ENCODE peak calls at places on chromosomes 7 and 10, in nine cellular contexts. M, K, R, E, Y, N, Q, G and V are unnamed samples. For H3K9me3, the result is how much of the 10 kb centered on the place peaks cover.

GRCh38 chr7:20299647-20300312 is 30.9 kb upstream of the ITGB8 start:
- DNase-seq in M (peak), K (no peak), R (no peak), E (no peak), Y (no peak), N (no peak), Q (no peak), G (no peak), V (no peak)

GRCh38 chr7:34133983-34134782 is 228.8 kb downstream of the BMPER start:
- DNase-seq in M (peak), K (peak), R (no peak), E (peak), Y (peak), N (peak), Q (peak), G (peak), V (peak)

GRCh38 chr10:44723082-44723481 is 188.1 kb upstream of the TMEM72 start:
- DNase-seq in M (no peak), K (no peak), R (no peak), E (no peak), Y (no peak), N (no peak), Q (no peak), G (no peak), V (no peak)

GRCh38 chr10:29304259-29305030 is 15.6 kb downstream of the LYZL1 start:
- DNase-seq in M (peak), K (no peak), R (no peak), E (peak), Y (peak), N (peak), Q (peak), G (peak), V (peak)

GRCh38 chr7:30804078-30804661 is 33.0 kb downstream of the MINDY4 start:
- DNase-seq in M (peak), K (no peak), R (no peak), E (no peak), Y (no peak), N (no peak), Q (no peak), G (no peak), V (no peak)

GRCh38 chr7:96949766-96950165 is 55.6 kb upstream of the DLX6 start:
- DNase-seq in M (peak), K (no peak), R (no peak), E (no peak), Y (no peak), N (no peak), Q (no peak), G (no peak), V (no peak)

GRCh38 chr10:122495406-122496340 is 34.3 kb downstream of the HTRA1 start:
- DNase-seq in M (no peak), K (no peak), R (no peak), E (no peak), Y (no peak), N (no peak), Q (no peak), G (no peak), V (no peak)

GRCh38 chr7:132999845-133000244 is 82.0 kb downstream of the CHCHD3 start:
- DNase-seq in M (no peak), K (no peak), R (no peak), E (no peak), Y (no peak), N (no peak), Q (no peak), G (no peak), V (no peak)

GRCh38 chr7:149686001-149686400 is 87.4 kb downstream of the ZNF467 start:
- DNase-seq in M (no peak), K (no peak), R (no peak), E (no peak), Y (no peak), N (no peak), Q (no peak), G (no peak), V (no peak)

GRCh38 chr10:102673961-102674511 is 29.8 kb downstream of the TRIM8 start:
- DNase-seq in M (peak), K (peak), R (peak), E (peak), Y (no peak), N (peak), Q (peak), G (no peak), V (peak)

GRCh38 chr10:77247076-77247561 is 390.5 kb downstream of the KCNMA1 start:
- DNase-seq in M (no peak), K (no peak), R (no peak), E (no peak), Y (no peak), N (no peak), Q (no peak), G (no peak), V (no peak)

GRCh38 chr7:68509603-68510002 is 1088.7 kb upstream of the AUTS2 start:
- DNase-seq in M (no peak), K (no peak), R (no peak), E (no peak), Y (no peak), N (no peak), Q (no peak), G (no peak), V (no peak)

GRCh38 chr10:59991661-59992060 is 85.3 kb upstream of the CCDC6 start:
- DNase-seq in M (peak), K (no peak), R (no peak), E (peak), Y (no peak), N (peak), Q (no peak), G (no peak), V (no peak)

GRCh38 chr7:108335264-108335918 is 120.8 kb downstream of the NRCAM start:
- DNase-seq in M (no peak), K (no peak), R (no peak), E (no peak), Y (no peak), N (peak), Q (no peak), G (no peak), V (no peak)

GRCh38 chr7:53218730-53219504 is 183.5 kb downstream of the POM121L12 start:
- DNase-seq in M (no peak), K (no peak), R (no peak), E (no peak), Y (no peak), N (no peak), Q (peak), G (no peak), V (no peak)

GRCh38 chr10:93106631-93107072 is 33.0 kb downstream of the CYP26A1 start:
- DNase-seq in M (no peak), K (no peak), R (no peak), E (no peak), Y (no peak), N (no peak), Q (no peak), G (no peak), V (peak)

GRCh38 chr10:124486635-124487034 is 25.0 kb downstream of the LHPP start:
- DNase-seq in M (no peak), K (peak), R (no peak), E (no peak), Y (no peak), N (no peak), Q (no peak), G (no peak), V (no peak)

GRCh38 chr10:70558871-70559810 is 43.4 kb downstream of the PRF1 start:
- DNase-seq in M (peak), K (peak), R (peak), E (peak), Y (no peak), N (peak), Q (peak), G (peak), V (peak)

GRCh38 chr7:41628926-41629325 is 74.0 kb downstream of the INHBA start:
- DNase-seq in M (peak), K (no peak), R (no peak), E (no peak), Y (no peak), N (no peak), Q (no peak), G (no peak), V (no peak)

GRCh38 chr7:144834516-144835165 is 1.2 kb downstream of the TPK1 start:
- DNase-seq in M (no peak), K (no peak), R (peak), E (no peak), Y (no peak), N (no peak), Q (no peak), G (peak), V (no peak)

GRCh38 chr7:2870471-2870941 is 26.4 kb upstream of the GNA12 start:
- DNase-seq in M (peak), K (peak), R (peak), E (peak), Y (no peak), N (peak), Q (peak), G (peak), V (peak)

GRCh38 chr7:18638594-18639452 is 143.3 kb downstream of the HDAC9 start:
- DNase-seq in M (peak), K (no peak), R (no peak), E (no peak), Y (no peak), N (no peak), Q (no peak), G (no peak), V (no peak)

GRCh38 chr7:20399516-20399915 is 68.8 kb downstream of the ITGB8 start:
- DNase-seq in M (peak), K (no peak), R (no peak), E (no peak), Y (no peak), N (no peak), Q (no peak), G (no peak), V (no peak)

GRCh38 chr10:103583871-103584215 is 90.3 kb downstream of the NEURL1 start:
- DNase-seq in M (no peak), K (no peak), R (no peak), E (no peak), Y (no peak), N (no peak), Q (no peak), G (no peak), V (no peak)

GRCh38 chr7:36440880-36441279 is 51.2 kb downstream of the ANLN start:
- DNase-seq in M (peak), K (no peak), R (no peak), E (no peak), Y (no peak), N (no peak), Q (no peak), G (no peak), V (no peak)

GRCh38 chr7:157005456-157006204 is 4.8 kb downstream of the MNX1 start:
- DNase-seq in M (no peak), K (no peak), R (no peak), E (no peak), Y (no peak), N (no peak), Q (no peak), G (no peak), V (no peak)

GRCh38 chr7:157008206-157009169 is 2.0 kb downstream of the MNX1 start:
- DNase-seq in M (no peak), K (no peak), R (no peak), E (no peak), Y (no peak), N (no peak), Q (no peak), G (no peak), V (no peak)

GRCh38 chr7:157007470-157008066 is 2.9 kb downstream of the MNX1 start:
- DNase-seq in M (no peak), K (no peak), R (no peak), E (peak), Y (no peak), N (no peak), Q (no peak), G (no peak), V (no peak)

GRCh38 chr7:157006205-157006747 is 4.2 kb downstream of the MNX1 start:
- DNase-seq in M (no peak), K (no peak), R (no peak), E (no peak), Y (no peak), N (no peak), Q (no peak), G (no peak), V (no peak)

GRCh38 chr7:157006829-157007469 is 3.5 kb downstream of the MNX1 start:
- DNase-seq in M (no peak), K (no peak), R (no peak), E (no peak), Y (no peak), N (no peak), Q (no peak), G (no peak), V (no peak)
- H3K9me3 ChIP-seq in M (under half), K (under half), R (under half), E (under half), Y (under half), N (under half), Q (under half), G (under half), V (under half)

DNA sequence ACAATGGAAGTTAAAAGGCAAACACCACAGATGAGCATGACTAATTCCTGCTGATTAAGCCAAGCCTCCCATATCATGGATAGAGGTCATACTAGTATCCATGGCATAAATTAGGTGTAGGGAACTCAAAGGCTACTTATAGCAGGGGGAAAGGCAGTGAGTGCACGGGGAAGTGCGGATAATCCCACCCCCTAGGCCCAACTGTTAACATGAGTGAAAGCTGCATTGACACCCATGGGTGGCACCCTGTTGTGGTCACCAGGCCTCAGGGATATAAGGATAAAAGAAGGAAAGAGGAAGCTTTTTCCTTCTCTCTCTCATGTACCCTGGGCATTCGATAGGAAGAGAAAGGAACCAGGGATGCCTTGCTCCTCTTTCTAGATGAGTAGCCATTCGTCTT is 161.9 kb downstream of the DGKB start:
- DNase-seq in M (no peak), K (no peak), R (no peak), E (no peak), Y (no peak), N (no peak), Q (no peak), G (no peak), V (no peak)
- H3K9me3 ChIP-seq in M (under half), K (under half), R (under half), E (under half), Y (half or more), N (under half), Q (half or more), G (under half), V (under half)

DNA sequence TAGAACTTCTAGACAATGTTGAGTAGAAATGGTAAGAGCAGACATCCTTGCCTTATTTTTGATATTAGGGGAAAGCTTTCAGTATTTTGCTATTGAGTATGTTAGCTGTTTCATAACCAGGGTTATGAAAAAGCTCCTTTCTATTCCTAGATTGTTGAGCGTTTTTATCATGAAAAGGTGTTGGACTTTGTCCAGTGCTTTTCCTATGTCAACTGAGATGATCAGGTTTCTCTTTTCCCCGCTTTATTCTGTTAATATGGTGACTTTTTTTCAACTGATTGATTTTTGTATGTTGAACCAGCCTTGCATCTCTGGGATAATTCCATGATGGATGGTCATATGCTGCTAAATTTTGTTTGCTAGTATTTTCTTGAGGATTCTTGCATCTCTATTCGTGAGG is 58.5 kb downstream of the LCOR start:
- DNase-seq in M (no peak), K (no peak), R (no peak), E (no peak), Y (no peak), N (no peak), Q (no peak), G (no peak), V (no peak)
- H3K9me3 ChIP-seq in M (under half), K (under half), R (under half), E (under half), Y (under half), N (under half), Q (under half), G (under half), V (under half)

GRCh38 chr10:37053476-37053875 is 71.9 kb upstream of the ANKRD30A start:
- DNase-seq in M (no peak), K (no peak), R (no peak), E (no peak), Y (no peak), N (no peak), Q (no peak), G (no peak), V (no peak)
- H3K9me3 ChIP-seq in M (under half), K (under half), R (under half), E (under half), Y (under half), N (under half), Q (under half), G (under half), V (under half)

GRCh38 chr10:81403451-81403850 is 471.5 kb upstream of the NRG3 start:
- DNase-seq in M (no peak), K (no peak), R (no peak), E (no peak), Y (no peak), N (no peak), Q (no peak), G (no peak), V (no peak)
- H3K9me3 ChIP-seq in M (under half), K (under half), R (under half), E (under half), Y (under half), N (under half), Q (under half), G (under half), V (under half)

GRCh38 chr7:123715793-123716192 is 33.0 kb downstream of the WASL start:
- DNase-seq in M (no peak), K (no peak), R (no peak), E (no peak), Y (no peak), N (no peak), Q (no peak), G (no peak), V (no peak)

GRCh38 chr7:123718773-123719480 is 29.9 kb downstream of the WASL start:
- DNase-seq in M (no peak), K (no peak), R (no peak), E (no peak), Y (no peak), N (no peak), Q (no peak), G (no peak), V (no peak)

GRCh38 chr7:123715198-123715597 is 33.6 kb downstream of the WASL start:
- DNase-seq in M (no peak), K (no peak), R (no peak), E (no peak), Y (no peak), N (no peak), Q (no peak), G (no peak), V (no peak)

GRCh38 chr7:123717689-123718088 is 31.1 kb downstream of the WASL start:
- DNase-seq in M (no peak), K (no peak), R (no peak), E (no peak), Y (no peak), N (no peak), Q (no peak), G (no peak), V (no peak)

DNA sequence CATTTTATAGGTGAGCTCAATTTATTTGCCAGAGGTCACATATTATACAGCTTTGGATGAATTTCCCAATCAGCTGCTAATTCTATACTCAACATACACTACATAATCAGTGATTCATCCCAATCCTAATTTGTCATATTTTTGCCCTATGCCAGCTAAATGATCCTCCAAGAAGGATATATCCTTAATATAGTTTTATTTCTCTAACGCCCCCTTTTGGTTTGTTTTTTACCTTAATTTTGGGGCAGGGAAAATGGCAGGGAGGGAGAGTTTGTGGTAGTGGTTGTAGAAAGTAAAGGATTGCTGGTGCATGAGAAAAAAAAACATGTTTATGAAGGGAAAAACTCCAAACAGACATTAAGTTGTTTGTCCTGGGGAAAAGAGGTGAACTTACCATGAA is 31.9 kb downstream of the WASL start:
- DNase-seq in M (no peak), K (no peak), R (no peak), E (no peak), Y (no peak), N (no peak), Q (no peak), G (no peak), V (no peak)
- H3K9me3 ChIP-seq in M (under half), K (under half), R (under half), E (under half), Y (under half), N (under half), Q (under half), G (under half), V (under half)

GRCh38 chr7:85997515-85997914 is 646.2 kb upstream of the GRM3 start:
- DNase-seq in M (peak), K (no peak), R (no peak), E (no peak), Y (no peak), N (no peak), Q (no peak), G (no peak), V (no peak)
- H3K9me3 ChIP-seq in M (under half), K (under half), R (under half), E (under half), Y (under half), N (under half), Q (half or more), G (under half), V (under half)

DNA sequence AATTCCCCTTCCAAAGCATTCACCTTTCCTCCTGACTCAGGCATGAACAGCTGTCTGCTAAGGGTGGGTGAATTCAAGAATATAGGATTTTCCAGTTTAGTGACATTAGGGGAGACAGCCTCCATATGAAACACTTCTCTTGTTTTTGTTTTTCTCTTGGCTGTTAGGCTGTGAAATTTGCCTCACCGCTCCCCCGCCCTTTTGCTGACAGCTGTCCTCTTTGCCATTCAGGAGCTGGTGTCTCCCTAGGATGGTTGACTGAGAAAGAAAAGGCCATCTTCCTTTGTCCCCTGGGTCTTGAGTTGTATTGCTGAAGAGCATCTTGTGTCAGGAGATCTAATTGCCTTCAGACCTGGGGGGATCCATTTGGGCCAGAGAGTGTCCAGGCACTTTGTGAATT is 56.6 kb downstream of the LRRC4 start:
- DNase-seq in M (no peak), K (no peak), R (no peak), E (no peak), Y (no peak), N (no peak), Q (no peak), G (no peak), V (no peak)
- H3K9me3 ChIP-seq in M (under half), K (under half), R (under half), E (under half), Y (under half), N (under half), Q (under half), G (under half), V (under half)

DNA sequence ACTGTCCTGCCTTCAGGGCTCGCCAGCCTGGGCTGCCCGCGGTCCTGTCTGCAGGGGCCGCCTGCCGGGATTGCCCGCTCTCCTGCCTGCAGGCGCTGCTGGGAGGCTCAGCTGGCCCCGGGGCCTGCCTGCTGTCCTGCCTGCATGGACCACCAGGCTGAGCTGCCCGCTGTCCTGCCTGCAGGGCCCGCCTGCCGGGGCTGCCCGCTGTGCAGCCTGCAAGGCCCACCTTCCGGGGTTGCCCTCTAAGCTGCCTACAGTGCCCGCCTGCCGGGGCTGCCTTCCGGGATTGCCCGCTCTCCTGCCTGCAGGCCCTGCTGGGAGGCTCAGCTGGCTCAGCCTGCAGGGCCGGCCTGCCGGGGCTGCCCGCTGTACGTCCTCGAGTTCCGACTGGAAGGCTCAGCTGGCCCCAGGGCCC is 164.4 kb downstream of the GLRX3 start:
- DNase-seq in M (no peak), K (no peak), R (peak), E (no peak), Y (no peak), N (no peak), Q (peak), G (no peak), V (no peak)
- H3K9me3 ChIP-seq in M (under half), K (under half), R (half or more), E (under half), Y (under half), N (under half), Q (half or more), G (under half), V (under half)